ENCODE peak calls at places on chromosomes 11 and 22, in five cellular contexts. One of them, this sample, is unnamed.

GRCh38 chr11:75547617-75548054 is 14.4 kb upstream of the SERPINH1 start:
- DNase-seq in stimulated activated CD4-positive, alpha-beta T cell treated with anti-CD3 and anti-CD28 coated beads, Interleukin-1b, Interleukin-23, amount 100 ng/mL, for 48 hours: no peak
- DNase-seq in left colon: no peak
- DNase-seq in GM19239: peak
- DNase-seq in cardiac muscle cell: peak
- DNase-seq in this sample: peak

GRCh38 chr11:64769283-64769682 is 9.1 kb downstream of the SF1 start:
- DNase-seq in stimulated activated CD4-positive, alpha-beta T cell treated with anti-CD3 and anti-CD28 coated beads, Interleukin-1b, Interleukin-23, amount 100 ng/mL, for 48 hours: no peak
- DNase-seq in left colon: peak
- DNase-seq in GM19239: no peak
- DNase-seq in cardiac muscle cell: no peak
- DNase-seq in this sample: no peak

GRCh38 chr11:26550022-26550421 is 22.0 kb downstream of the MUC15 start:
- DNase-seq in stimulated activated CD4-positive, alpha-beta T cell treated with anti-CD3 and anti-CD28 coated beads, Interleukin-1b, Interleukin-23, amount 100 ng/mL, for 48 hours: no peak
- DNase-seq in left colon: no peak
- DNase-seq in GM19239: no peak
- DNase-seq in cardiac muscle cell: no peak
- DNase-seq in this sample: no peak

GRCh38 chr22:46863794-46864193 is 101.3 kb downstream of the TBC1D22A start:
- DNase-seq in stimulated activated CD4-positive, alpha-beta T cell treated with anti-CD3 and anti-CD28 coated beads, Interleukin-1b, Interleukin-23, amount 100 ng/mL, for 48 hours: no peak
- DNase-seq in left colon: no peak
- DNase-seq in GM19239: no peak
- DNase-seq in cardiac muscle cell: no peak
- DNase-seq in this sample: no peak

GRCh38 chr11:48034926-48035876 is 54.8 kb downstream of the PTPRJ start:
- DNase-seq in stimulated activated CD4-positive, alpha-beta T cell treated with anti-CD3 and anti-CD28 coated beads, Interleukin-1b, Interleukin-23, amount 100 ng/mL, for 48 hours: no peak
- DNase-seq in left colon: peak
- DNase-seq in GM19239: no peak
- DNase-seq in cardiac muscle cell: peak
- DNase-seq in this sample: no peak

GRCh38 chr22:42270512-42271190 is at the start of gene TCF20:
- DNase-seq in stimulated activated CD4-positive, alpha-beta T cell treated with anti-CD3 and anti-CD28 coated beads, Interleukin-1b, Interleukin-23, amount 100 ng/mL, for 48 hours: peak
- DNase-seq in left colon: no peak
- DNase-seq in GM19239: peak
- DNase-seq in cardiac muscle cell: peak
- DNase-seq in this sample: peak

GRCh38 chr11:82790723-82791487 is 57.2 kb upstream of the FAM181B start:
- DNase-seq in stimulated activated CD4-positive, alpha-beta T cell treated with anti-CD3 and anti-CD28 coated beads, Interleukin-1b, Interleukin-23, amount 100 ng/mL, for 48 hours: no peak
- DNase-seq in left colon: no peak
- DNase-seq in GM19239: no peak
- DNase-seq in cardiac muscle cell: peak
- DNase-seq in this sample: peak

GRCh38 chr22:40729284-40729683 is 50.0 kb downstream of the MCHR1 start:
- DNase-seq in stimulated activated CD4-positive, alpha-beta T cell treated with anti-CD3 and anti-CD28 coated beads, Interleukin-1b, Interleukin-23, amount 100 ng/mL, for 48 hours: no peak
- DNase-seq in left colon: no peak
- DNase-seq in GM19239: no peak
- DNase-seq in cardiac muscle cell: no peak
- DNase-seq in this sample: no peak

GRCh38 chr11:33040127-33040861 is 922 bp downstream of the TCP11L1 start:
- DNase-seq in stimulated activated CD4-positive, alpha-beta T cell treated with anti-CD3 and anti-CD28 coated beads, Interleukin-1b, Interleukin-23, amount 100 ng/mL, for 48 hours: peak
- DNase-seq in left colon: no peak
- DNase-seq in GM19239: no peak
- DNase-seq in cardiac muscle cell: peak
- DNase-seq in this sample: peak

GRCh38 chr11:8715501-8715900 is 32.9 kb downstream of the RPL27A start:
- DNase-seq in stimulated activated CD4-positive, alpha-beta T cell treated with anti-CD3 and anti-CD28 coated beads, Interleukin-1b, Interleukin-23, amount 100 ng/mL, for 48 hours: no peak
- DNase-seq in left colon: no peak
- DNase-seq in GM19239: no peak
- DNase-seq in cardiac muscle cell: no peak
- DNase-seq in this sample: no peak

GRCh38 chr11:68043349-68044144 is 4.7 kb downstream of the TCIRG1 start:
- DNase-seq in stimulated activated CD4-positive, alpha-beta T cell treated with anti-CD3 and anti-CD28 coated beads, Interleukin-1b, Interleukin-23, amount 100 ng/mL, for 48 hours: no peak
- DNase-seq in left colon: no peak
- DNase-seq in GM19239: no peak
- DNase-seq in cardiac muscle cell: peak
- DNase-seq in this sample: peak

GRCh38 chr22:48483764-48484528 is 1343.7 kb downstream of the BRD1 start:
- DNase-seq in stimulated activated CD4-positive, alpha-beta T cell treated with anti-CD3 and anti-CD28 coated beads, Interleukin-1b, Interleukin-23, amount 100 ng/mL, for 48 hours: no peak
- DNase-seq in left colon: peak
- DNase-seq in GM19239: no peak
- DNase-seq in cardiac muscle cell: no peak
- DNase-seq in this sample: no peak

GRCh38 chr22:20237480-20238440 is 30.4 kb downstream of the RTN4R start:
- DNase-seq in stimulated activated CD4-positive, alpha-beta T cell treated with anti-CD3 and anti-CD28 coated beads, Interleukin-1b, Interleukin-23, amount 100 ng/mL, for 48 hours: no peak
- DNase-seq in left colon: no peak
- DNase-seq in GM19239: no peak
- DNase-seq in cardiac muscle cell: no peak
- DNase-seq in this sample: no peak